ENCODE peak calls at places on chromosomes 7 and 10, in six cellular contexts. One of them, this sample, is unnamed.

GRCh38 chr7:1555046-1555812 is 776 bp downstream of the TMEM184A start:
- DNase-seq in astrocyte of the spinal cord: peak
- DNase-seq in pancreas: peak
- DNase-seq in activated CD4-positive, alpha-beta T cell treated with anti-CD3 and anti-CD28 coated beads for 48 hours: no peak
- DNase-seq in lung: no peak
- DNase-seq in T-helper 2 cell: no peak
- DNase-seq in this sample: no peak

GRCh38 chr10:131743190-131744151 is 157.3 kb upstream of the PPP2R2D start:
- DNase-seq in T-helper 2 cell: no peak
- DNase-seq in pancreas: no peak
- DNase-seq in activated CD4-positive, alpha-beta T cell treated with anti-CD3 and anti-CD28 coated beads for 48 hours: no peak
- DNase-seq in astrocyte of the spinal cord: no peak
- DNase-seq in lung: no peak
- DNase-seq in this sample: no peak

GRCh38 chr10:96130326-96130758 is 245 bp downstream of the ZNF518A start:
- DNase-seq in T-helper 2 cell: peak
- DNase-seq in activated CD4-positive, alpha-beta T cell treated with anti-CD3 and anti-CD28 coated beads for 48 hours: peak
- DNase-seq in pancreas: peak
- DNase-seq in lung: peak
- DNase-seq in astrocyte of the spinal cord: no peak
- DNase-seq in this sample: no peak

GRCh38 chr7:80127412-80128150 is 7.0 kb upstream of the GNAI1 start:
- DNase-seq in astrocyte of the spinal cord: no peak
- DNase-seq in T-helper 2 cell: no peak
- DNase-seq in pancreas: no peak
- DNase-seq in lung: no peak
- DNase-seq in activated CD4-positive, alpha-beta T cell treated with anti-CD3 and anti-CD28 coated beads for 48 hours: no peak
- DNase-seq in this sample: no peak

GRCh38 chr10:28738200-28738599 is 60.9 kb downstream of the BAMBI start:
- DNase-seq in lung: no peak
- DNase-seq in pancreas: no peak
- DNase-seq in activated CD4-positive, alpha-beta T cell treated with anti-CD3 and anti-CD28 coated beads for 48 hours: peak
- DNase-seq in astrocyte of the spinal cord: no peak
- DNase-seq in T-helper 2 cell: no peak
- DNase-seq in this sample: no peak

GRCh38 chr10:12531305-12531738 is 182.0 kb downstream of the CAMK1D start:
- DNase-seq in lung: no peak
- DNase-seq in T-helper 2 cell: no peak
- DNase-seq in astrocyte of the spinal cord: no peak
- DNase-seq in pancreas: no peak
- DNase-seq in activated CD4-positive, alpha-beta T cell treated with anti-CD3 and anti-CD28 coated beads for 48 hours: no peak
- DNase-seq in this sample: peak

GRCh38 chr10:112246-112645 is 23.0 kb upstream of the ZMYND11 start:
- DNase-seq in pancreas: no peak
- DNase-seq in lung: no peak
- DNase-seq in T-helper 2 cell: no peak
- DNase-seq in activated CD4-positive, alpha-beta T cell treated with anti-CD3 and anti-CD28 coated beads for 48 hours: no peak
- DNase-seq in astrocyte of the spinal cord: peak
- DNase-seq in this sample: no peak

GRCh38 chr7:127938588-127938987 is 92.6 kb downstream of the LRRC4 start:
- DNase-seq in activated CD4-positive, alpha-beta T cell treated with anti-CD3 and anti-CD28 coated beads for 48 hours: no peak
- DNase-seq in lung: no peak
- DNase-seq in pancreas: no peak
- DNase-seq in T-helper 2 cell: no peak
- DNase-seq in astrocyte of the spinal cord: peak
- DNase-seq in this sample: no peak

GRCh38 chr7:15104411-15105092 is 202.0 kb upstream of the DGKB start:
- DNase-seq in astrocyte of the spinal cord: no peak
- DNase-seq in lung: no peak
- DNase-seq in pancreas: no peak
- DNase-seq in T-helper 2 cell: no peak
- DNase-seq in activated CD4-positive, alpha-beta T cell treated with anti-CD3 and anti-CD28 coated beads for 48 hours: no peak
- DNase-seq in this sample: no peak

GRCh38 chr7:149050941-149051340 is 22.6 kb upstream of the PDIA4 start:
- DNase-seq in pancreas: no peak
- DNase-seq in astrocyte of the spinal cord: no peak
- DNase-seq in lung: no peak
- DNase-seq in activated CD4-positive, alpha-beta T cell treated with anti-CD3 and anti-CD28 coated beads for 48 hours: no peak
- DNase-seq in T-helper 2 cell: no peak
- DNase-seq in this sample: no peak

GRCh38 chr7:41788556-41788955 is 85.7 kb upstream of the INHBA start:
- DNase-seq in activated CD4-positive, alpha-beta T cell treated with anti-CD3 and anti-CD28 coated beads for 48 hours: no peak
- DNase-seq in pancreas: no peak
- DNase-seq in lung: no peak
- DNase-seq in astrocyte of the spinal cord: no peak
- DNase-seq in T-helper 2 cell: no peak
- DNase-seq in this sample: no peak

GRCh38 chr7:23490357-23491131 is 20.3 kb upstream of the IGF2BP3 start:
- DNase-seq in pancreas: peak
- DNase-seq in activated CD4-positive, alpha-beta T cell treated with anti-CD3 and anti-CD28 coated beads for 48 hours: peak
- DNase-seq in lung: no peak
- DNase-seq in T-helper 2 cell: no peak
- DNase-seq in astrocyte of the spinal cord: peak
- DNase-seq in this sample: peak

GRCh38 chr10:90398551-90398950 is 459.3 kb downstream of the HTR7 start:
- DNase-seq in pancreas: no peak
- DNase-seq in astrocyte of the spinal cord: peak
- DNase-seq in activated CD4-positive, alpha-beta T cell treated with anti-CD3 and anti-CD28 coated beads for 48 hours: no peak
- DNase-seq in lung: no peak
- DNase-seq in T-helper 2 cell: no peak
- DNase-seq in this sample: no peak

GRCh38 chr7:132739271-132739955 is 163.1 kb upstream of the PLXNA4 start:
- DNase-seq in T-helper 2 cell: no peak
- DNase-seq in astrocyte of the spinal cord: peak
- DNase-seq in activated CD4-positive, alpha-beta T cell treated with anti-CD3 and anti-CD28 coated beads for 48 hours: no peak
- DNase-seq in pancreas: no peak
- DNase-seq in lung: no peak
- DNase-seq in this sample: no peak

GRCh38 chr10:95759233-95759826 is 3.4 kb downstream of the ENTPD1 start:
- DNase-seq in astrocyte of the spinal cord: peak
- DNase-seq in activated CD4-positive, alpha-beta T cell treated with anti-CD3 and anti-CD28 coated beads for 48 hours: no peak
- DNase-seq in pancreas: no peak
- DNase-seq in lung: no peak
- DNase-seq in T-helper 2 cell: no peak
- DNase-seq in this sample: no peak

GRCh38 chr7:151859111-151859947 is 17.6 kb downstream of the PRKAG2 start:
- DNase-seq in astrocyte of the spinal cord: no peak
- DNase-seq in T-helper 2 cell: no peak
- DNase-seq in lung: no peak
- DNase-seq in activated CD4-positive, alpha-beta T cell treated with anti-CD3 and anti-CD28 coated beads for 48 hours: no peak
- DNase-seq in pancreas: peak
- DNase-seq in this sample: no peak

GRCh38 chr7:68821846-68822245 is 776.4 kb upstream of the AUTS2 start:
- DNase-seq in activated CD4-positive, alpha-beta T cell treated with anti-CD3 and anti-CD28 coated beads for 48 hours: no peak
- DNase-seq in T-helper 2 cell: no peak
- DNase-seq in lung: no peak
- DNase-seq in pancreas: no peak
- DNase-seq in astrocyte of the spinal cord: no peak
- DNase-seq in this sample: no peak

GRCh38 chr10:71241114-71241898 is 28.9 kb downstream of the UNC5B start:
- DNase-seq in activated CD4-positive, alpha-beta T cell treated with anti-CD3 and anti-CD28 coated beads for 48 hours: no peak
- DNase-seq in astrocyte of the spinal cord: peak
- DNase-seq in lung: no peak
- DNase-seq in T-helper 2 cell: no peak
- DNase-seq in pancreas: peak
- DNase-seq in this sample: no peak

GRCh38 chr10:59079386-59080226 is 96.8 kb upstream of the PHYHIPL start:
- DNase-seq in lung: no peak
- DNase-seq in T-helper 2 cell: no peak
- DNase-seq in activated CD4-positive, alpha-beta T cell treated with anti-CD3 and anti-CD28 coated beads for 48 hours: no peak
- DNase-seq in pancreas: no peak
- DNase-seq in astrocyte of the spinal cord: peak
- DNase-seq in this sample: no peak

GRCh38 chr10:9091515-9092093 is 1037.1 kb downstream of the GATA3 start:
- DNase-seq in astrocyte of the spinal cord: no peak
- DNase-seq in activated CD4-positive, alpha-beta T cell treated with anti-CD3 and anti-CD28 coated beads for 48 hours: peak
- DNase-seq in pancreas: no peak
- DNase-seq in T-helper 2 cell: no peak
- DNase-seq in lung: no peak
- DNase-seq in this sample: no peak

GRCh38 chr7:77538186-77538907 is 1.3 kb downstream of the PTPN12 start:
- DNase-seq in pancreas: peak
- DNase-seq in astrocyte of the spinal cord: peak
- DNase-seq in lung: peak
- DNase-seq in activated CD4-positive, alpha-beta T cell treated with anti-CD3 and anti-CD28 coated beads for 48 hours: no peak
- DNase-seq in T-helper 2 cell: no peak
- DNase-seq in this sample: no peak

GRCh38 chr10:6532321-6532720 is 47.8 kb downstream of the PRKCQ start:
- DNase-seq in activated CD4-positive, alpha-beta T cell treated with anti-CD3 and anti-CD28 coated beads for 48 hours: peak
- DNase-seq in T-helper 2 cell: no peak
- DNase-seq in astrocyte of the spinal cord: no peak
- DNase-seq in lung: no peak
- DNase-seq in pancreas: no peak
- DNase-seq in this sample: no peak

GRCh38 chr7:47610506-47611044 is 28.7 kb upstream of the TNS3 start:
- DNase-seq in pancreas: peak
- DNase-seq in lung: no peak
- DNase-seq in T-helper 2 cell: no peak
- DNase-seq in astrocyte of the spinal cord: peak
- DNase-seq in activated CD4-positive, alpha-beta T cell treated with anti-CD3 and anti-CD28 coated beads for 48 hours: no peak
- DNase-seq in this sample: no peak

GRCh38 chr10:93150289-93150688 is 76.6 kb downstream of the CYP26A1 start:
- DNase-seq in astrocyte of the spinal cord: no peak
- DNase-seq in lung: no peak
- DNase-seq in T-helper 2 cell: no peak
- DNase-seq in activated CD4-positive, alpha-beta T cell treated with anti-CD3 and anti-CD28 coated beads for 48 hours: peak
- DNase-seq in pancreas: no peak
- DNase-seq in this sample: no peak

GRCh38 chr7:122137291-122138077 is 6.6 kb downstream of the AASS start:
- DNase-seq in astrocyte of the spinal cord: peak
- DNase-seq in activated CD4-positive, alpha-beta T cell treated with anti-CD3 and anti-CD28 coated beads for 48 hours: no peak
- DNase-seq in lung: no peak
- DNase-seq in pancreas: no peak
- DNase-seq in T-helper 2 cell: no peak
- DNase-seq in this sample: no peak

GRCh38 chr7:122136033-122136432 is 8.0 kb downstream of the AASS start:
- DNase-seq in lung: no peak
- DNase-seq in pancreas: no peak
- DNase-seq in astrocyte of the spinal cord: peak
- DNase-seq in activated CD4-positive, alpha-beta T cell treated with anti-CD3 and anti-CD28 coated beads for 48 hours: no peak
- DNase-seq in T-helper 2 cell: no peak
- DNase-seq in this sample: no peak

GRCh38 chr10:102549549-102549948 is 45.8 kb downstream of the SUFU start:
- DNase-seq in activated CD4-positive, alpha-beta T cell treated with anti-CD3 and anti-CD28 coated beads for 48 hours: no peak
- DNase-seq in lung: no peak
- DNase-seq in T-helper 2 cell: no peak
- DNase-seq in astrocyte of the spinal cord: no peak
- DNase-seq in pancreas: no peak
- DNase-seq in this sample: no peak

This sample was measured in CD8-positive, alpha-beta T cell.